ENCODE peak calls at places on chromosome 18, in seven cellular contexts. P is A549, Q is fibroblast of lung, J is mucosa of descending colon, N is ovary, T is GM23338, W is transverse colon. E is an unnamed sample. For H3K4me1, the result is how much of the 10 kb centered on the place peaks cover.

GRCh38 chr18:13501896-13502295 is 224.5 kb downstream of the FAM210A start:
- DNase-seq in P (no peak), Q (no peak), J (no peak), N (no peak), T (no peak), W (no peak), E (no peak)

GRCh38 chr18:46333371-46334199 is 229.4 kb downstream of the HAUS1 start:
- DNase-seq in P (peak), Q (peak), J (no peak), N (peak), T (peak), W (no peak), E (no peak)

GRCh38 chr18:24659837-24660720 is 199.6 kb downstream of the HRH4 start:
- DNase-seq in P (no peak), Q (peak), J (peak), N (peak), T (no peak), W (peak), E (peak)

GRCh38 chr18:22446906-22447305 is 29.2 kb upstream of the CTAGE1 start:
- DNase-seq in P (no peak), Q (no peak), J (no peak), N (no peak), T (no peak), W (no peak), E (no peak)

GRCh38 chr18:36630917-36631316 is 197.9 kb downstream of the TPGS2 start:
- DNase-seq in P (no peak), Q (no peak), J (no peak), N (no peak), T (no peak), W (no peak), E (no peak)

GRCh38 chr18:10122116-10122515 is 208.3 kb downstream of the VAPA start:
- DNase-seq in P (no peak), Q (peak), J (no peak), N (no peak), T (no peak), W (no peak), E (no peak)

GRCh38 chr18:12044591-12044990 is 49.1 kb upstream of the ANKRD62 start:
- DNase-seq in P (no peak), Q (no peak), J (no peak), N (no peak), T (no peak), W (no peak), E (no peak)

GRCh38 chr18:27017901-27018500 is 152.5 kb upstream of the AQP4 start:
- DNase-seq in P (peak), Q (no peak), J (no peak), N (no peak), T (peak), W (no peak), E (no peak)

GRCh38 chr18:9743200-9744016 is 35.3 kb downstream of the RAB31 start:
- DNase-seq in P (peak), Q (peak), J (no peak), N (no peak), T (peak), W (no peak), E (no peak)

GRCh38 chr18:46686186-46686585 is 29.2 kb upstream of the LOXHD1 start:
- DNase-seq in P (no peak), Q (no peak), J (no peak), N (no peak), T (no peak), W (no peak), E (no peak)

GRCh38 chr18:75130591-75131274 is 78.2 kb downstream of the PTGR3 start:
- DNase-seq in P (no peak), Q (peak), J (no peak), N (no peak), T (no peak), W (no peak), E (peak)

GRCh38 chr18:12606592-12607315 is 51.2 kb downstream of the SPIRE1 start:
- DNase-seq in P (peak), Q (peak), J (no peak), N (no peak), T (no peak), W (no peak), E (no peak)

GRCh38 chr18:8416212-8417019 is 192.8 kb upstream of the RAB12 start:
- DNase-seq in P (no peak), Q (no peak), J (no peak), N (no peak), T (no peak), W (no peak), E (no peak)

GRCh38 chr18:71327443-71328120 is 1038.7 kb downstream of the SOCS6 start:
- DNase-seq in P (no peak), Q (no peak), J (no peak), N (no peak), T (no peak), W (no peak), E (no peak)

GRCh38 chr18:903703-904102 is 968 bp upstream of the ADCYAP1 start:
- DNase-seq in P (peak), Q (peak), J (no peak), N (peak), T (peak), W (no peak), E (no peak)

GRCh38 chr18:10705291-10705690 is 179.5 kb downstream of the NAPG start:
- DNase-seq in P (no peak), Q (no peak), J (no peak), N (no peak), T (no peak), W (no peak), E (no peak)

GRCh38 chr18:58310517-58310916 is 266.5 kb downstream of the NEDD4L start:
- DNase-seq in P (no peak), Q (no peak), J (peak), N (no peak), T (peak), W (peak), E (no peak)
- TF ChIP-seq CTCF in P (no peak), Q (no peak), J (no peak), N (no peak), T (no peak), W (no peak), E (no peak)

GRCh38 chr18:63241317-63241712 is 78.3 kb downstream of the BCL2 start:
- DNase-seq in P (peak), Q (no peak), J (no peak), N (no peak), T (no peak), W (no peak), E (no peak)

GRCh38 chr18:63241739-63242138 is 77.8 kb downstream of the BCL2 start:
- DNase-seq in P (no peak), Q (no peak), J (no peak), N (no peak), T (no peak), W (no peak), E (no peak)

GRCh38 chr18:63238711-63239110 is 80.9 kb downstream of the BCL2 start:
- DNase-seq in P (no peak), Q (no peak), J (no peak), N (no peak), T (peak), W (no peak), E (no peak)

GRCh38 chr18:63237911-63238710 is 81.5 kb downstream of the BCL2 start:
- DNase-seq in P (peak), Q (peak), J (no peak), N (no peak), T (peak), W (peak), E (no peak)

DNA sequence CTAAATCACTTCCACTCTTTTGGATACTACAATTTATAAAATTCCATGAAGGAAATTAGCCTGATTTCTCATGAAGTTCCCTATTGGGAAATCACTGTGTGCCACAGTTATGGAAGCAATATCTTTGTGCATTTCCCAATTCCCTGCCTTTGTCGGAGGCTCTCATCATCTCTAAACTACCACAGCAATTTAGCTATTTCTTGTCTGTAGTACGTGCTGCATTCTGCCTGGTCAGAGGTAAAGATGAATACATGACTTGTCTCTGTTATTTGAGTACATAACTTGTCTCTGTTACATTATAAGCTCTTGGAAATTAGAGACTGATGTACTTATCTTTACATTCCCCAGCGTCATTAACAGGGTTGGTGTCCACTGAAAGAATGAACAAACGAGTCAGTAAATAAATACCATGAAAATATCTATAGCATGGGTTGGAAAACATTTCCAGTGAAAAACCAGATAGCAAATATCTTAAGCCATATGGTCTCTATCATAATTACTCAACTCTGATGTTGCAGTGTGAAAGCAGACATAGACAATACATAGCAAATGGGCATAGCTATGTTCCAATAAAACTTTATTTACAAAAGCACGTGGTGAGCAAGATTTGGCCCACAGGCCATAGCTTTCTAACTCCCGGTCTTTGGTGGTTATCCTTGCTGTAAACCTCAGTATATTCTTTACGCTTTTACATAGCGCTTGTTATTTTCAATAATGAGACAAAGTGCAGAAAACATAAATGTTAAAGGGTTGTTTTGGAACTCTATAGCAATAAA is 78.8 kb downstream of the BCL2 start:
- DNase-seq in P (no peak), Q (peak), J (no peak), N (no peak), T (no peak), W (no peak), E (no peak)
- H3K4me1 ChIP-seq in P (under half), Q (under half), J (under half), N (under half), T (under half), W (under half), E (under half)

GRCh38 chr18:63325086-63325686 is 5.6 kb upstream of the BCL2 start:
- DNase-seq in P (no peak), Q (no peak), J (no peak), N (no peak), T (no peak), W (no peak), E (no peak)

GRCh38 chr18:63320690-63321265 is 1.2 kb upstream of the BCL2 start:
- DNase-seq in P (peak), Q (peak), J (peak), N (peak), T (peak), W (peak), E (peak)

GRCh38 chr18:63321291-63321690 is 1.7 kb upstream of the BCL2 start:
- DNase-seq in P (no peak), Q (no peak), J (no peak), N (no peak), T (no peak), W (no peak), E (no peak)

GRCh38 chr18:63322246-63322645 is 2.7 kb upstream of the BCL2 start:
- DNase-seq in P (no peak), Q (no peak), J (no peak), N (no peak), T (no peak), W (no peak), E (no peak)

DNA sequence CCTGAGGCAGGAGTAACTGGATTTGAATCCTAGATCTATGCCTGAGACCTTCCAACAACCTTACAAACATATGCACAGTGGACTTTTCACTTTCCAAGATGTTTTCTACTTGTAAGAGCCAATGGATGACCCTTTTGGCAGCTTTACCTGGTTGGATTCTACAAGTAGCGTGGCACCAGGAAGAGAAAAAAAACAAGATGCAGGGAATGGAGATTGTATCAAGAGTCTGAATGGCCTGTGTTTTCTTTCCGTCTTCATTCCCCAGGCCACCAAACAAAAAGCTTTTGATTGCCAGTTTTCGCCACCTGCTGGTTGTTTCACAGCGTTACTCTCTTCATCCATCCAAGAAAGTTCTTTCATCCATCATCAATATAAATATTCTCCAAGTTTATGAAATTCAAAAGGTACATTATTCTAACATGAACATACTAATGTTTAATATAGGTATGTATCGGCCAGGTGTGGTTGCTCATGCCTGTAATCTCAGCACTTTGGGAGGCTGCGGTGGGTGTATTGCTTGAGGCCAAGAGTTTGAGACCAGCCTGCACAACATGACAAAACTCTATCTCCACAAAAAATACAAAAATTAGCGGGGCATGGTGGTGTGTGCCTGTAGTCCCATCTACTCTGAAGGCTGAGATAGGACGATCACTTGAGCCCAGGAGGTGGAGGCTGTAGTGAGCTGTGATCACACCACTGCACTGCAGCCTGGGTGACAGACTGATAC is 3.5 kb upstream of the BCL2 start:
- DNase-seq in P (peak), Q (peak), J (no peak), N (peak), T (peak), W (peak), E (no peak)
- TF ChIP-seq CTCF in P (peak), Q (peak), J (peak), N (peak), T (peak), W (peak), E (peak)

GRCh38 chr18:48950536-48951447 is at the start of gene SMAD7:
- DNase-seq in P (no peak), Q (peak), J (peak), N (peak), T (no peak), W (peak), E (no peak)

GRCh38 chr18:48949606-48950535 is 894 bp downstream of the SMAD7 start:
- DNase-seq in P (peak), Q (peak), J (peak), N (peak), T (peak), W (peak), E (no peak)

GRCh38 chr18:48952287-48953095 is 1.7 kb upstream of the SMAD7 start:
- DNase-seq in P (peak), Q (peak), J (peak), N (peak), T (peak), W (peak), E (no peak)

GRCh38 chr18:48953096-48953706 is 2.4 kb upstream of the SMAD7 start:
- DNase-seq in P (no peak), Q (no peak), J (peak), N (no peak), T (no peak), W (no peak), E (no peak)

DNA sequence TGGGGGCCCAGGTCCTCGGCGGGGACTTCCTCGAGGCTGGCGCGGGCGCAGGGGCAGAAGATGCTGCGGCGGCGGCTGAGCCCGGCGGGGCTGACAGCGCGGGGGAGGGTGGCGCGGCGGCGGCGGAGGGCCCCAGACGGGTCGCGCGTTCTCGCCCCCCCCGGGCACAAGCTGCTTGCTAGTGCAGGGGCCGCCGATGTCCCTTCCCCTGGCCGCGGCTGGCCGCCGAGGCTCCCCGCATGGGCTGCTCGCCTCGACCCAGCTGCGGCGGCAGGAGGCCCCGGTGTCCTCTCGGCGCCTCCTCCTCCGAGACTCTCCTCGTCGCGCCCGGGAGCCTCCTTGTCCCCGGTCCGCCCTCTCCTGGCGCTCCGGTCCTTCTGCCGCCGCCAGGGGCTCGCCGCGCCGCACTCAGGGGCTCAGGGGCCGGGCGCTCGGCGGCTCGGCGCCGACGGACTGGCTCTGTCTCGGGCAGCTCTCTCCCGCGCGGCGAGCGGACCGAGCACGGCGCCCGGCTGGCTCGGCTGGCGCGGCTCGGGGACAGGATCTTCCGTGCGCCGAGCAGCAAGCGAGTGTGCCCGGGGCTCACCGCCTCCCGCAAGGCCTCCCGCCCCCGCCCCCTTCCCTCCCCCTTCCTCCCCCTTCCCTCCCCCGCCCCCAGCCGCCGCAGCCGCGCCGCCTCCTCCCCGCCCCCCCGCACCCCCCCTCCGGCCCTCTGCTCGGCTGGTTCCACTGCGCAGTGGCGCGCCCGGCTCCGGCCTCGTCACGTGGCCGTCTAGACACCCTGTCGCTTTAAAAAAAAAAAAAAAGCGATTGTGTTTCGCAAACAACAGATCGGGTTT is 902 bp upstream of the SMAD7 start:
- DNase-seq in P (peak), Q (peak), J (peak), N (peak), T (peak), W (peak), E (peak)
- H3K4me1 ChIP-seq in P (under half), Q (under half), J (under half), N (under half), T (half or more), W (under half), E (half or more)

GRCh38 chr18:60452424-60452823 is 79.8 kb upstream of the MC4R start:
- DNase-seq in P (no peak), Q (peak), J (no peak), N (no peak), T (no peak), W (no peak), E (no peak)
- TF ChIP-seq CTCF in P (no peak), Q (no peak), J (no peak), N (no peak), T (no peak), W (no peak), E (no peak)

GRCh38 chr18:3281456-3282400 is 19.8 kb downstream of the MYL12B start:
- DNase-seq in P (peak), Q (peak), J (no peak), N (no peak), T (peak), W (no peak), E (no peak)
- H3K4me1 ChIP-seq in P (under half), Q (under half), J (under half), N (under half), T (under half), W (under half), E (under half)

DNA sequence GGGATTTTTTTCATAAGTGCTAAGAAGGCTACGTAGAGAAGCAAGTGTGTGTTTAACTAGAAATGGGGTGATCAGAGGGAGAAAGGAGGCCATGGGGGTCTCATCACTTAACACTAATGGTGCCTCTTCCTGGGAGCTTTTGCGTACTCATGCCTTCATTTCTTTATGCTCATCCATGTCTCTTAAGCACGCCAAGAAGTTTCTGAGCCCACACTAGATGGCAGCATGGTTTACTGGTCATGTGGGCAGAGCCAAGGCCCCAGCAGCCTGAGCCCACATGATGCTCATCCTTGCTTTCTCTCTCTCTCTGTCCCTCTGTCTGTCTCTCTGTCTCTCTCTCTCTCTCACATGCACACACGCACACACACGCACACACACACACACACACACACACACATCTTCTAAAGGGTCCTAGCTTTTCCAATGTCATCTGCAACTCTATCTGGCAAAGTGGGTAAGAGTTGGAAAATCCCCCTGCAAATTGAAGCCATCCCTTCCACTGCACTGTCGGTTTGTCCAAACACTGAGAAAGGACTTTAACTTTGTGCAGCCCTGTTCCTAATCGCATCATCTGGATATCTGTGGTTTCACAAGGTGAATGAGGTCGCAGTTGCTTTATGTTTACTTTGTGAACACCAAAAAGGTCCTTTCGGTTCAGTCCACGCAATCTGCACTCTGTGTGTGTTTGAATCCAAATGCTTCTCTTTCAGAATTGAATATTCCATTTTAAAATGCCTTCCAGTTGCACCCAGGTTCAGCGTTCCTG is 137.2 kb upstream of the CCDC68 start:
- DNase-seq in P (peak), Q (peak), J (no peak), N (peak), T (peak), W (peak), E (no peak)
- TF ChIP-seq CTCF in P (peak), Q (peak), J (no peak), N (no peak), T (no peak), W (peak), E (no peak)

GRCh38 chr18:30903566-30903965 is 139.0 kb downstream of the DSC3 start:
- DNase-seq in P (peak), Q (peak), J (no peak), N (no peak), T (no peak), W (no peak), E (no peak)
- H3K4me1 ChIP-seq in P (under half), Q (under half), J (under half), N (under half), T (under half), W (under half), E (under half)